ENCODE peak calls at places on chromosome X, in seven cellular contexts. A, N, G, K, J, Y and L are unnamed samples.

GRCh38 chrX:47030339-47030738 is 47.9 kb upstream of the RGN start:
- DNase-seq in A (no peak), N (peak), G (no peak), K (no peak), J (no peak), Y (no peak), L (no peak)

GRCh38 chrX:37817176-37817575 is 30.2 kb downstream of the DYNLT3 start:
- DNase-seq in A (no peak), N (no peak), G (no peak), K (no peak), J (no peak), Y (no peak), L (no peak)

GRCh38 chrX:122269243-122269781 is 914.8 kb upstream of the GRIA3 start:
- DNase-seq in A (no peak), N (no peak), G (no peak), K (no peak), J (no peak), Y (no peak), L (no peak)

GRCh38 chrX:52424658-52425057 is 55.8 kb downstream of the XAGE2 start:
- DNase-seq in A (no peak), N (no peak), G (no peak), K (no peak), J (no peak), Y (no peak), L (no peak)

GRCh38 chrX:150060406-150060805 is 122.1 kb upstream of the EOLA2 start:
- DNase-seq in A (no peak), N (no peak), G (no peak), K (no peak), J (no peak), Y (no peak), L (no peak)

GRCh38 chrX:121832446-121832845 is 785.0 kb downstream of the GLUD2 start:
- DNase-seq in A (no peak), N (no peak), G (no peak), K (no peak), J (no peak), Y (no peak), L (no peak)

GRCh38 chrX:55663584-55663983 is 40.4 kb downstream of the FOXR2 start:
- DNase-seq in A (no peak), N (peak), G (no peak), K (no peak), J (no peak), Y (no peak), L (no peak)

GRCh38 chrX:37830371-37830770 is 17.0 kb downstream of the DYNLT3 start:
- DNase-seq in A (no peak), N (no peak), G (no peak), K (no peak), J (no peak), Y (no peak), L (no peak)

GRCh38 chrX:46922601-46923000 is 10.4 kb downstream of the JADE3 start:
- DNase-seq in A (no peak), N (no peak), G (no peak), K (no peak), J (no peak), Y (no peak), L (no peak)

GRCh38 chrX:9770319-9770718 is 4.7 kb upstream of the GPR143 start:
- DNase-seq in A (no peak), N (no peak), G (no peak), K (no peak), J (no peak), Y (no peak), L (no peak)

GRCh38 chrX:68147848-68148247 is 285.4 kb downstream of the OPHN1 start:
- DNase-seq in A (no peak), N (no peak), G (no peak), K (no peak), J (no peak), Y (no peak), L (no peak)

GRCh38 chrX:9447906-9448305 is 17.0 kb upstream of the TBL1X start:
- DNase-seq in A (no peak), N (no peak), G (no peak), K (no peak), J (no peak), Y (no peak), L (no peak)

GRCh38 chrX:35016051-35016450 is 73.5 kb downstream of the FAM47B start:
- DNase-seq in A (no peak), N (no peak), G (no peak), K (no peak), J (no peak), Y (no peak), L (no peak)

GRCh38 chrX:97234471-97235097 is 350.9 kb downstream of the RPA4 start:
- DNase-seq in A (no peak), N (no peak), G (no peak), K (no peak), J (no peak), Y (no peak), L (no peak)

GRCh38 chrX:38036471-38036870 is 30.1 kb downstream of the SYTL5 start:
- DNase-seq in A (no peak), N (no peak), G (no peak), K (no peak), J (no peak), Y (no peak), L (no peak)

GRCh38 chrX:100731441-100732281 is at the start of gene SYTL4:
- DNase-seq in A (peak), N (no peak), G (no peak), K (peak), J (peak), Y (peak), L (peak)

GRCh38 chrX:54248309-54248708 is 65.3 kb upstream of the FAM120C start:
- DNase-seq in A (no peak), N (peak), G (no peak), K (no peak), J (no peak), Y (no peak), L (no peak)

GRCh38 chrX:130339408-130340222 is at the start of gene SLC25A14:
- DNase-seq in A (peak), N (peak), G (peak), K (peak), J (peak), Y (peak), L (peak)
- H3K4me3 ChIP-seq in A (peak), N (peak), G (peak), K (peak), J (peak), Y (peak), L (peak)

DNA sequence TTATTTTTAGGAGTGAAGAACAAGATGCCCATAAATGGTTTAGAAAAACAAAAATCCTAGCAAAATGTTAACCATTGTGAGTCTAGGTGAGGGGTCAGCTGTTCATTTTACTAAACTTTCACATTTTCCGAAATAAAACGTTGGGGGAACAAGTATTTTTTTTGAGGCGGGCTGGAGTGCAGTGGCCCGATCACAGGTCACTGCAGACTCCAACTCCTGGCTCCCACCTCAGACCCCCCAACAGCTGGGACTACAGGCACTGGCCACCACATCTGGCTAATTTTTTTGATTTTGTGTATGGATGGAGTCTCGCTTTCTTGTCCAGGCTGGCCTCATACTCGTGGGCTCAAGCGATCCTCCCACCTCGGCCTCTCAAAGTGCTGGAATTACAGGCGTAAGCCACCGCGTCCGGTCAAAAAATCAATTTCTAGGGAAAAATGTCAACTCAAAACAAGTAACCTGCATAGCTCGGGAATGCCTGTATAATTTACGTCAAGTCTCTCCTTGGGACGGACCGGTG is 741 bp upstream of the TAF1 start:
- DNase-seq in A (peak), N (no peak), G (no peak), K (no peak), J (no peak), Y (no peak), L (no peak)
- TF ChIP-seq POLR2A in A (no peak), N (no peak), G (peak), K (no peak), J (no peak), Y (no peak), L (no peak)

DNA sequence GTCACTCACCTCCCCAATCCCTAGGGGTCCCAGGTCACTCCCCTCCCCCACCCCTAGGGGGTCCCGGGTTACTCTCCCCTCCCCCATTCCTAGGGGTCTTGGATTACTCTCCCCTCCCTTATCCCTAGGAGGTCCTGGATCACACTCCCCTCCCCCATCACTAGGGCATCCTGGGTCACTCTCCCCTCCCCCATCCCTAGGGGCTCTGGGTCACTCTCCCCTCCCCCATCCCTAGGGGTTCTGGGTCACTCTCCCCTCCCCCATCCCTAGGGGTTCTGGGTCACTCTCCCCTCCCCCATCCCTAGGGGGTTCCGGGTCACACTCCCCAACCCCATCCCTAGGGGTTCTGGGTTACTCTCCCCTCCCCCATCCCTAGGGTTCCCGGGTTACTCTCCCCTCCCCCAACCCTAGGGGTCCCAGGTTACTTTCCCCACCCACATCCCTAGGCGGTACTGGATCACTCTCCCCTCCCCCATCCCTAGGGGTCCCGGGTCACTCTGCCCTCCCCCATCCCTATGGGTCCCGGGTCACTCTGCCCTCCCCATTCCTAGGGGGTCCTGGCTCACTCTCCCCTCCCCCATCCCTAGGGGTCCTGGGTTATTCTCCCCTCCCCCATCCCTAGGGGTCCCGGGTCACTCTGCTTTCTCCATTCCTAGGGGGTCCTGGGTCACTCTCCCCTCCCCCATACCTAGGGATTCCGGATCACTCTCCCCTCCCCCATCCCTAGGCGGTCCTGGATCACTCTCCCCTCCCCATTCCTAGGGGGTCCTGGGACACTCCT is 2.1 kb downstream of the ASMTL start:
- DNase-seq in A (no peak), N (no peak), G (no peak), K (peak), J (no peak), Y (no peak), L (peak)
- H3K4me3 ChIP-seq in A (no peak), N (no peak), G (peak), K (no peak), J (no peak), Y (peak), L (no peak)

DNA sequence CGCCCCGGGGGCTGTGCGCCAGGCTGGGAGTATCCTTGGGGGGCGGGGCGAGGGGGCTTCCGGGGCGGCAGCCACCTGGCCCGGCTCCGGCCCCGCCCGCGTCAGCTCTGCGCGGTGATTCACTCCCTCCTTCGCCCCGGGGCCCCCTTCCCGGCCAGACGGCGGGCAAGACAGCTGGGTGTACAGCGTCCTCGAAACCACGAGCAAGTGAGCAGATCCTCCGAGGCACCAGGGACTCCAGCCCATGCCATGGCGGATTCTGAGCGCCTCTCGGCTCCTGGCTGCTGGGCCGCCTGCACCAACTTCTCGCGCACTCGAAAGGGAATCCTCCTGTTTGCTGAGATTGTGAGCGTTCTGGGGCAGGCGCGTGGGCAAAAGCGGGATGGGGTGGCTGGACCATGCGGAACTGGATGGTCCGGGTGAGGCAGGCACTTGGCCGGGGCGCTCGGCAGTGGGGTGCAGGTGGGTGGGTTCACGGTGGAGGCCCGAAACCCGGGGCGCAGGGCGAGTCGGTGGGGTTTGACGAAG is at the start of gene PLP2:
- DNase-seq in A (peak), N (peak), G (no peak), K (peak), J (peak), Y (peak), L (peak)
- TF ChIP-seq POLR2A in A (peak), N (peak), G (no peak), K (peak), J (no peak), Y (no peak), L (peak)

GRCh38 chrX:6226646-6227444 is 1.8 kb downstream of the NLGN4X start:
- DNase-seq in A (no peak), N (no peak), G (no peak), K (no peak), J (no peak), Y (peak), L (no peak)
- H3K4me3 ChIP-seq in A (no peak), N (no peak), G (peak), K (peak), J (peak), Y (peak), L (no peak)

GRCh38 chrX:5458300-5458699 is 770.4 kb downstream of the NLGN4X start:
- DNase-seq in A (no peak), N (peak), G (no peak), K (no peak), J (no peak), Y (no peak), L (no peak)
- TF ChIP-seq POLR2A in A (no peak), N (no peak), G (no peak), K (no peak), J (no peak), Y (no peak), L (no peak)

GRCh38 chrX:40008841-40009461 is 88.8 kb downstream of the BCOR start:
- DNase-seq in A (no peak), N (peak), G (no peak), K (peak), J (no peak), Y (peak), L (peak)

GRCh38 chrX:40011483-40012038 is 86.2 kb downstream of the BCOR start:
- DNase-seq in A (no peak), N (peak), G (no peak), K (peak), J (no peak), Y (no peak), L (no peak)

GRCh38 chrX:40009462-40009851 is 88.3 kb downstream of the BCOR start:
- DNase-seq in A (no peak), N (peak), G (no peak), K (no peak), J (no peak), Y (peak), L (no peak)

GRCh38 chrX:40010550-40011364 is 87.0 kb downstream of the BCOR start:
- DNase-seq in A (no peak), N (peak), G (no peak), K (no peak), J (no peak), Y (peak), L (no peak)

GRCh38 chrX:40009890-40010289 is 87.9 kb downstream of the BCOR start:
- DNase-seq in A (no peak), N (no peak), G (no peak), K (no peak), J (no peak), Y (peak), L (no peak)
- H3K4me3 ChIP-seq in A (no peak), N (no peak), G (no peak), K (no peak), J (no peak), Y (peak), L (no peak)

GRCh38 chrX:129932137-129932791 is 26.3 kb downstream of the UTP14A start:
- DNase-seq in A (peak), N (peak), G (peak), K (peak), J (peak), Y (peak), L (peak)

GRCh38 chrX:129933700-129934099 is 27.7 kb downstream of the UTP14A start:
- DNase-seq in A (no peak), N (no peak), G (no peak), K (no peak), J (no peak), Y (no peak), L (no peak)

GRCh38 chrX:129932792-129933321 is 26.9 kb downstream of the UTP14A start:
- DNase-seq in A (peak), N (peak), G (no peak), K (no peak), J (no peak), Y (no peak), L (peak)

GRCh38 chrX:129930941-129931410 is 25.0 kb downstream of the UTP14A start:
- DNase-seq in A (no peak), N (no peak), G (no peak), K (no peak), J (no peak), Y (peak), L (no peak)

GRCh38 chrX:129931411-129932136 is 25.6 kb downstream of the UTP14A start:
- DNase-seq in A (peak), N (peak), G (peak), K (peak), J (peak), Y (peak), L (peak)
- TF ChIP-seq POLR2A in A (peak), N (no peak), G (no peak), K (peak), J (no peak), Y (no peak), L (no peak)